ENCODE peak calls at places on chromosomes 2 and 18, in seven cellular contexts. One of them, this sample, is unnamed.
A peak's percentile ranks its signal among the peaks of the same experiment; 100 is the strongest.

GRCh38 chr18:908631-909621 is 4.3 kb downstream of the ADCYAP1 start:
- DNase-seq in psoas muscle: no peak
- DNase-seq in foreskin fibroblast: no peak
- DNase-seq in testis: no peak
- DNase-seq in cardiac fibroblast: peak; percentile 10
- DNase-seq in heart left ventricle: no peak
- DNase-seq in B cell: no peak
- DNase-seq in this sample: no peak

GRCh38 chr2:47034973-47035609 is 119.5 kb upstream of the MCFD2 start:
- DNase-seq in psoas muscle: no peak
- DNase-seq in foreskin fibroblast: no peak
- DNase-seq in testis: no peak
- DNase-seq in cardiac fibroblast: no peak
- DNase-seq in heart left ventricle: peak; percentile 59
- DNase-seq in B cell: peak; percentile 63
- DNase-seq in this sample: no peak

GRCh38 chr2:103959174-103960125 is 894.5 kb upstream of the POU3F3 start:
- DNase-seq in psoas muscle: no peak
- DNase-seq in foreskin fibroblast: no peak
- DNase-seq in testis: peak; percentile 60
- DNase-seq in cardiac fibroblast: peak; percentile 10
- DNase-seq in heart left ventricle: peak; percentile 7
- DNase-seq in B cell: peak; percentile 1
- DNase-seq in this sample: no peak

GRCh38 chr2:42516418-42516817 is 22.6 kb upstream of the KCNG3 start:
- DNase-seq in psoas muscle: no peak
- DNase-seq in foreskin fibroblast: no peak
- DNase-seq in testis: no peak
- DNase-seq in cardiac fibroblast: no peak
- DNase-seq in heart left ventricle: no peak
- DNase-seq in B cell: no peak
- DNase-seq in this sample: no peak

GRCh38 chr2:67346718-67347407 is 50.3 kb upstream of the ETAA1 start:
- DNase-seq in psoas muscle: no peak
- DNase-seq in foreskin fibroblast: peak; percentile 43
- DNase-seq in testis: no peak
- DNase-seq in cardiac fibroblast: peak; percentile 63
- DNase-seq in heart left ventricle: no peak
- DNase-seq in B cell: no peak
- DNase-seq in this sample: no peak

GRCh38 chr2:573025-573424 is 104.2 kb downstream of the TMEM18 start:
- DNase-seq in psoas muscle: no peak
- DNase-seq in foreskin fibroblast: no peak
- DNase-seq in testis: no peak
- DNase-seq in cardiac fibroblast: no peak
- DNase-seq in heart left ventricle: no peak
- DNase-seq in B cell: no peak
- DNase-seq in this sample: no peak

GRCh38 chr18:49677762-49678398 is 116.0 kb downstream of the LIPG start:
- DNase-seq in psoas muscle: no peak
- DNase-seq in foreskin fibroblast: no peak
- DNase-seq in testis: no peak
- DNase-seq in cardiac fibroblast: no peak
- DNase-seq in heart left ventricle: no peak
- DNase-seq in B cell: no peak
- DNase-seq in this sample: no peak

GRCh38 chr2:241568738-241569137 is 10.2 kb downstream of the BOK start:
- DNase-seq in psoas muscle: peak; percentile 17
- DNase-seq in foreskin fibroblast: no peak
- DNase-seq in testis: no peak
- DNase-seq in cardiac fibroblast: no peak
- DNase-seq in heart left ventricle: no peak
- DNase-seq in B cell: no peak
- DNase-seq in this sample: no peak

GRCh38 chr2:230225486-230225885 is at the start of gene SP140:
- DNase-seq in psoas muscle: peak; percentile 49
- DNase-seq in foreskin fibroblast: no peak
- DNase-seq in testis: peak; percentile 28
- DNase-seq in cardiac fibroblast: no peak
- DNase-seq in heart left ventricle: peak; percentile 37
- DNase-seq in B cell: peak; percentile 85
- DNase-seq in this sample: no peak

GRCh38 chr2:217943379-217944321 is 59.1 kb downstream of the TNS1 start:
- DNase-seq in psoas muscle: peak; percentile 91
- DNase-seq in foreskin fibroblast: no peak
- DNase-seq in testis: peak; percentile 78
- DNase-seq in cardiac fibroblast: peak; percentile 75
- DNase-seq in heart left ventricle: peak; percentile 91
- DNase-seq in B cell: no peak
- DNase-seq in this sample: no peak

GRCh38 chr2:203471323-203471722 is 63.8 kb downstream of the RAPH1 start:
- DNase-seq in psoas muscle: no peak
- DNase-seq in foreskin fibroblast: no peak
- DNase-seq in testis: no peak
- DNase-seq in cardiac fibroblast: no peak
- DNase-seq in heart left ventricle: no peak
- DNase-seq in B cell: no peak
- DNase-seq in this sample: no peak

GRCh38 chr2:224927671-224928173 is 114.5 kb downstream of the DOCK10 start:
- DNase-seq in psoas muscle: no peak
- DNase-seq in foreskin fibroblast: no peak
- DNase-seq in testis: no peak
- DNase-seq in cardiac fibroblast: peak; percentile 76
- DNase-seq in heart left ventricle: no peak
- DNase-seq in B cell: no peak
- DNase-seq in this sample: no peak

GRCh38 chr18:48335829-48336228 is 73.4 kb downstream of the ZBTB7C start:
- DNase-seq in psoas muscle: no peak
- DNase-seq in foreskin fibroblast: no peak
- DNase-seq in testis: no peak
- DNase-seq in cardiac fibroblast: no peak
- DNase-seq in heart left ventricle: no peak
- DNase-seq in B cell: no peak
- DNase-seq in this sample: no peak

GRCh38 chr2:106995560-106995959 is 109.6 kb upstream of the ST6GAL2 start:
- DNase-seq in psoas muscle: no peak
- DNase-seq in foreskin fibroblast: no peak
- DNase-seq in testis: no peak
- DNase-seq in cardiac fibroblast: peak; percentile 52
- DNase-seq in heart left ventricle: no peak
- DNase-seq in B cell: no peak
- DNase-seq in this sample: no peak

GRCh38 chr2:110104025-110104771 is 11.4 kb downstream of the MALL start:
- DNase-seq in psoas muscle: no peak
- DNase-seq in foreskin fibroblast: no peak
- DNase-seq in testis: no peak
- DNase-seq in cardiac fibroblast: no peak
- DNase-seq in heart left ventricle: peak; percentile 4
- DNase-seq in B cell: no peak
- DNase-seq in this sample: no peak

GRCh38 chr2:112032615-112033457 is 22.2 kb upstream of the TMEM87B start:
- DNase-seq in psoas muscle: no peak
- DNase-seq in foreskin fibroblast: no peak
- DNase-seq in testis: peak; percentile 55
- DNase-seq in cardiac fibroblast: peak; percentile 81
- DNase-seq in heart left ventricle: peak; percentile 49
- DNase-seq in B cell: no peak
- DNase-seq in this sample: no peak

DNA sequence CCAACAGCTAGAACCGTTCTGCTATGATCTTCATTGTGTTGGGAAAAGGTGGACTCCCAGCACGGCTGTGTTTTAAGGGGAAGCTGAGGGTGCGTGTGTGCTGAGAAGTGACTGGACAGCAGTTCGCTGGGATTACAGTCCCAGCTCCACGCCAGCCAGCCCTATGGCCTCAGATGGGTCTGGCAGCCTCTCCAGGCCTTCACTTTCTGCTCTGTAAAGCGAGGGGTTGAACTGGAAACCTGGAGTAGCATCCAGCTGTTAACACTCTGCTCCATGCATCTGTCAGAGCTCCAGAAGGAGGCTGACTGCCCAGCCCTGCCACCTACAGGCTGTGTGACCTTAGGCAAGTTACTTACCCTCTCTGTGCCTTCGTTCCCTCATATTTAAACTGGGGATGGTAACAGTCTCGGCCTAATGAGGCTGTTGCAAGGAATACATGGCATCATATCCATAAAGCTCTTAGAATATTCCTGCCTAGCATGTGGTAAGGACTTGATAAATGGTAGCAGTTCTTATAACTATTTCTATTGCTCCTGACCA is 80.5 kb downstream of the LRRFIP1 start:
- DNase-seq in psoas muscle: no peak
- DNase-seq in foreskin fibroblast: no peak
- DNase-seq in testis: no peak
- DNase-seq in cardiac fibroblast: no peak
- DNase-seq in heart left ventricle: no peak
- DNase-seq in B cell: no peak
- DNase-seq in this sample: no peak
- TF ChIP-seq CTCF in psoas muscle: no peak
- TF ChIP-seq CTCF in foreskin fibroblast: no peak
- TF ChIP-seq CTCF in testis: no peak
- TF ChIP-seq CTCF in cardiac fibroblast: no peak
- TF ChIP-seq CTCF in heart left ventricle: no peak
- TF ChIP-seq CTCF in B cell: no peak
- TF ChIP-seq CTCF in this sample: no peak

DNA sequence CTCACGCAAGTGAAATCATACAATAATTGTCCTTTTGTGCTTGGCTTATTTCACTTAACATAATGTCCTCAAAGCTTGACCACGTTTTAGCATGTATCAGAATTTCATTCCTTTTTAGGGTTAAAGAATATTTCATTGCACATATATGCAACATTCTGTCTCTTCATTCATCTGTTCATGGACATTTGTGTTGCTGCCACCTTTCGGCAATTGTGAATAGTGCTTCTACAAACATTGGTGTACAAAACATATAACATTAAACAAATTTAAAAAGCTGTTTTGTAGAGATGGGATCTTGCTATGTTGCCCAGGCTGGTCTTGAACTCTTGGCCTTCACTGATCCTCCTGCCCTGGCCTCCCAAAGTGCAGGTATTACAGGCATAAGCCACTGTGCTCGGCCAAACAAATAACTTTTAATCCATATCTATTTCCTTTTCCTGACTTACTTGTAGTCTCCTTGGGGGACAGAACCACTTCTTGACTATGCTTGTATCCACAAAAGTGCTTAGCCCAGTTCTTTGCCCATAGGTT is 209.3 kb downstream of the SLC4A3 start:
- DNase-seq in psoas muscle: no peak
- DNase-seq in foreskin fibroblast: peak; percentile 11
- DNase-seq in testis: peak; percentile 28
- DNase-seq in cardiac fibroblast: peak; percentile 15
- DNase-seq in heart left ventricle: no peak
- DNase-seq in B cell: no peak
- DNase-seq in this sample: no peak
- TF ChIP-seq CTCF in psoas muscle: peak; percentile 35
- TF ChIP-seq CTCF in foreskin fibroblast: peak; percentile 29
- TF ChIP-seq CTCF in testis: no peak
- TF ChIP-seq CTCF in cardiac fibroblast: peak; percentile 22
- TF ChIP-seq CTCF in heart left ventricle: peak; percentile 30
- TF ChIP-seq CTCF in B cell: no peak
- TF ChIP-seq CTCF in this sample: peak; percentile 64

DNA sequence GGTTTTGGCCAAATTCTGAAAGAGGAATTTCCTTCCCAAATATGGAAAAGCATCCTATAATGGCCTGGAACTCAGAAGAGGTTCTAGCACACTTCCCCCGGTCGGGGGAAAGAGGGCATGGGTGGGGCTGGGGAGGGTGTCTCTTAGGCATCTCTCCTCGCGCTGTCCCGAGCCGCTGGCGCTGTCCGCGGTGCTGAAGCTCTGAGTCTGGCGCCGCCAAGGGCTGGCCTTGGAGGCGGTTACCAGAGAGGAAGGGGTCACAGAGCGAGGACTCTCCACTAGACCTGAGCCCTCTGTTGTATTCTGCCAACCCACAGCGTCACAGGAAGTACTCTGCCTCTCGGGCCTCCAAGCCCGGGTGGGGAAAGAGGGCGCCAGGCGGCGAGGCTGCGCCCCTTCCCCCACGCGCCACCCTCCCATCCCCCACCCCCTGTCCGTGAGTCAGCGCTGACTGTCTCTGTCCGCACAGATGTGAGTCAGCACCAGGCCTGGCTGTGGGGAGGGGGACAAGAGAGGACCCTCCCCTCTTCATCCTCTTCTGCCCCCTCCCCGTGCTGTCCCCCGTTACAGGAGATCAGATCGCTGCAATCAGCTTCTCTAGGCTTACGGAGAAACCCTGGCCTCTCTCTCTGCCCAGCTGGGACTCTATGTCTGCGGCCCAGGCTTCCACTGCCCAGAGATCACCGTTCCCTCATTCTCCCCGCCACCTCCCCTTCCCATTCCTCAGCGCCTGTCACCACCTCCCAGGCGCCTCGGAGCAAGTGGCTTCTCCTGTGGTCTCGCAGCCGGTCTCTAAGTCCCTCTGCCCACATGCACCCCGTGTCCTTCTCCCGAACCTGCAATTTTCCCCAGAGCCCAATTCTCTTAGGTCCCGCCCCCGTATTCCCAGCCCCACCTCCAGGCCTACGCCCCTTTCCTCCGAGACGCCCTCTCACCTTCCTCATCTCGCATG is 783 bp downstream of the PTPRN start:
- DNase-seq in psoas muscle: peak; percentile 78
- DNase-seq in foreskin fibroblast: peak; percentile 56
- DNase-seq in testis: peak; percentile 76
- DNase-seq in cardiac fibroblast: peak; percentile 64
- DNase-seq in heart left ventricle: peak; percentile 42
- DNase-seq in B cell: peak; percentile 72
- DNase-seq in this sample: no peak
- TF ChIP-seq CTCF in psoas muscle: no peak
- TF ChIP-seq CTCF in foreskin fibroblast: no peak
- TF ChIP-seq CTCF in testis: no peak
- TF ChIP-seq CTCF in cardiac fibroblast: no peak
- TF ChIP-seq CTCF in heart left ventricle: no peak
- TF ChIP-seq CTCF in B cell: no peak
- TF ChIP-seq CTCF in this sample: no peak

DNA sequence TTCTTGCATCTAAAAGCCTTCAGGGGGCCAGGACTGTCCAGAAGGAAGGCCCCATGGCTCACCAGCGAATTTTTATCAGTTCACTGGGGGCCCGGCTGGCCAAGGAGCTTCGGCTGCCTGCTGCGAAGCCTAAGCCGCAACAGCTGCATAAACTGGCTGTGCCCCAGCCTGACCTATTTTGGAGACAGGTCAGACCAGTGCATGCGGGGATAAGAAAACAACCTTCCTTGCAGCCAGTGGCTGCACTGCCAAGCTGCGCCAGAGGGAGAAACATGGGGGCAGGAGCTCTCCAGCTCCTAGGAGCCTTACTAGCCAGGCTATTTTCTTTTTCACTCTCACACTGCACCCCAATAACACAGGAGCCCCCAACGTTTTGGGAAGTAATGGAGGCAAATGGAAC is 15.2 kb downstream of the PAX3 start:
- DNase-seq in psoas muscle: peak; percentile 92
- DNase-seq in foreskin fibroblast: no peak
- DNase-seq in testis: no peak
- DNase-seq in cardiac fibroblast: no peak
- DNase-seq in heart left ventricle: no peak
- DNase-seq in B cell: no peak
- DNase-seq in this sample: no peak
- TF ChIP-seq CTCF in psoas muscle: peak; percentile 38
- TF ChIP-seq CTCF in foreskin fibroblast: no peak
- TF ChIP-seq CTCF in testis: no peak
- TF ChIP-seq CTCF in cardiac fibroblast: no peak
- TF ChIP-seq CTCF in heart left ventricle: no peak
- TF ChIP-seq CTCF in B cell: no peak
- TF ChIP-seq CTCF in this sample: no peak

DNA sequence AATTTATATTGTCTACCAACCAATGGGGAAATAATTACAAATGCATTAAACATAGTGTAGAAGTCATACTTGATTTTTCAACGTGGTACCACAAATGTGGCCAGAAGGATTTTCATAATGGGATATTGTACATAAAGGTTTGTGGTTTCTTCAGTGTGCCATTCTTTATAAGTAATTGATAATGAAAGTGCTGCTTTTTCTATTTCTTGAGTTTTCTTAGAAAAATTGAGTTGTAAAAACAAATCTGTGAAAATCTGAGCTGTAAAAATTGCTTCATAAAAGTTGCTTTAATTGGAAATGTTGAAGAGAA is 103.6 kb downstream of the KYNU start:
- DNase-seq in psoas muscle: no peak
- DNase-seq in foreskin fibroblast: no peak
- DNase-seq in testis: no peak
- DNase-seq in cardiac fibroblast: no peak
- DNase-seq in heart left ventricle: no peak
- DNase-seq in B cell: no peak
- DNase-seq in this sample: no peak
- TF ChIP-seq CTCF in psoas muscle: no peak
- TF ChIP-seq CTCF in foreskin fibroblast: no peak
- TF ChIP-seq CTCF in testis: no peak
- TF ChIP-seq CTCF in cardiac fibroblast: no peak
- TF ChIP-seq CTCF in heart left ventricle: no peak
- TF ChIP-seq CTCF in B cell: peak; percentile 63
- TF ChIP-seq CTCF in this sample: no peak

This sample was measured in D721Med.